ENCODE peak calls at places on chromosomes 6 and 20, in eight cellular contexts. H is B cell; K is iPS-NIHi11; Q is globus pallidus; M is stimulated activated CD4-positive, alpha-beta T cell treated with anti-CD3 and anti-CD28 coated beads, Interleukin-1b, Interleukin-23, amount 100 ng/mL, for 1 hour; B is 8988T; I is MCF 10A; S is GM10248. Z is an unnamed sample.

GRCh38 chr6:150200428-150201105 is 57.7 kb downstream of the PPP1R14C start:
- DNase-seq in Q (no peak), S (no peak), H (no peak), K (no peak), M (no peak), B (no peak), I (no peak), Z (no peak)

GRCh38 chr6:44416103-44416502 is 28.6 kb downstream of the CDC5L start:
- DNase-seq in S (no peak), H (no peak), M (no peak), B (no peak), I (peak), K (no peak), Q (no peak), Z (no peak)

GRCh38 chr20:44104807-44105517 is 82.0 kb downstream of the JPH2 start:
- DNase-seq in I (peak), H (no peak), B (no peak), S (no peak), K (no peak), Q (no peak), M (no peak), Z (no peak)

GRCh38 chr20:59939052-59939878 is 840 bp downstream of the PPP1R3D start:
- DNase-seq in Q (no peak), I (no peak), S (no peak), K (peak), M (no peak), H (no peak), B (no peak), Z (no peak)

GRCh38 chr20:38094373-38094775 is 60.8 kb downstream of the RPRD1B start:
- DNase-seq in M (no peak), I (peak), Q (no peak), K (no peak), B (peak), H (peak), S (peak), Z (no peak)

GRCh38 chr6:3848380-3848779 is 793 bp upstream of the FAM50B start:
- DNase-seq in K (no peak), H (no peak), M (no peak), Q (no peak), I (peak), B (no peak), S (no peak), Z (no peak)

GRCh38 chr6:117976030-117976651 is 69.1 kb downstream of the SLC35F1 start:
- DNase-seq in I (peak), S (peak), H (no peak), Q (peak), B (no peak), K (peak), M (no peak), Z (no peak)

GRCh38 chr6:82362868-82363267 is 749 bp upstream of the TPBG start:
- DNase-seq in Q (no peak), M (no peak), B (no peak), H (no peak), K (no peak), S (no peak), I (peak), Z (no peak)

GRCh38 chr6:111995409-111995808 is 58.5 kb upstream of the CCN6 start:
- DNase-seq in M (no peak), S (no peak), H (no peak), Q (no peak), I (peak), K (no peak), B (no peak), Z (no peak)

GRCh38 chr6:23851551-23851950 is 274.5 kb upstream of the NRSN1 start:
- DNase-seq in M (no peak), K (no peak), Q (no peak), H (no peak), B (no peak), I (no peak), S (no peak), Z (no peak)

GRCh38 chr6:156873654-156874380 is 96.6 kb downstream of the ARID1B start:
- DNase-seq in K (no peak), I (no peak), B (no peak), M (no peak), S (no peak), H (no peak), Q (no peak), Z (no peak)

GRCh38 chr6:84867521-84867920 is 103.1 kb upstream of the TBX18 start:
- DNase-seq in H (no peak), K (no peak), M (no peak), B (no peak), Q (no peak), S (no peak), I (peak), Z (no peak)

GRCh38 chr20:38764563-38765355 is 16.5 kb downstream of the ACTR5 start:
- DNase-seq in I (peak), Q (no peak), S (no peak), K (no peak), H (no peak), B (peak), M (peak), Z (no peak)

GRCh38 chr20:49346682-49347081 is 68.8 kb upstream of the ZNFX1 start:
- DNase-seq in I (no peak), B (no peak), M (no peak), H (no peak), S (no peak), Q (no peak), K (no peak), Z (no peak)

GRCh38 chr6:17725083-17725482 is 18.4 kb upstream of the NUP153 start:
- DNase-seq in K (peak), H (no peak), Q (no peak), B (no peak), I (no peak), M (no peak), S (no peak), Z (no peak)

GRCh38 chr20:63208346-63208924 is 7.5 kb downstream of the YTHDF1 start:
- DNase-seq in I (no peak), Q (no peak), B (no peak), M (no peak), H (no peak), S (no peak), K (no peak), Z (no peak)

GRCh38 chr6:119351005-119351394 is 1.4 kb upstream of the MAN1A1 start:
- DNase-seq in M (no peak), S (no peak), H (no peak), B (no peak), Q (no peak), I (peak), K (no peak), Z (no peak)

GRCh38 chr20:46853926-46854325 is 40.7 kb upstream of the EYA2 start:
- DNase-seq in H (no peak), I (no peak), S (no peak), M (no peak), B (no peak), Q (no peak), K (no peak), Z (no peak)

GRCh38 chr6:154247119-154247814 is 109.3 kb downstream of the IPCEF1 start:
- DNase-seq in I (peak), Q (no peak), B (no peak), M (no peak), S (no peak), K (peak), H (no peak), Z (no peak)

GRCh38 chr6:136066005-136066404 is 184.1 kb downstream of the MTFR2 start:
- DNase-seq in Q (no peak), K (no peak), M (no peak), I (peak), H (no peak), S (no peak), B (no peak), Z (no peak)

GRCh38 chr6:139547082-139547776 is 172.8 kb upstream of the CITED2 start:
- DNase-seq in K (no peak), M (no peak), Q (peak), I (no peak), H (no peak), S (no peak), B (no peak), Z (no peak)

Z was measured in omental fat pad.